ENCODE peak calls at places on chromosomes 13 and 19, in seven cellular contexts. C is H9, A is IMR-90, N is H1, R is mesendoderm, H is neuronal stem cell, V is trophoblast cell. U is an unnamed sample.

GRCh38 chr13:72313546-72313945 is 413.9 kb downstream of the MZT1 start:
- DNase-seq in R (no peak), V (peak; percentile 91), A (no peak), H (no peak), N (no peak), C (no peak), U (no peak)

GRCh38 chr19:58009666-58010301 is 7.2 kb upstream of the ZNF606 start:
- DNase-seq in V (peak; percentile 69), A (peak; percentile 63), C (peak; percentile 88), R (peak; percentile 93), H (peak; percentile 29), N (peak; percentile 69), U (no peak)

GRCh38 chr13:109622006-109622405 is 164.4 kb downstream of the IRS2 start:
- DNase-seq in C (no peak), A (no peak), V (no peak), H (no peak), N (no peak), R (no peak), U (no peak)

GRCh38 chr19:42512743-42513304 is 15.5 kb downstream of the CEACAM1 start:
- DNase-seq in A (no peak), N (no peak), H (no peak), C (peak; percentile 43), V (no peak), R (peak; percentile 76), U (no peak)

GRCh38 chr13:25819856-25820530 is 231.8 kb downstream of the SHISA2 start:
- DNase-seq in N (no peak), R (peak; percentile 52), V (no peak), C (no peak), H (no peak), A (no peak), U (no peak)

GRCh38 chr13:87810920-87811344 is 139.8 kb downstream of the SLITRK5 start:
- DNase-seq in H (no peak), A (no peak), N (no peak), C (no peak), V (no peak), R (no peak), U (no peak)

GRCh38 chr13:111903143-111903542 is 163.8 kb upstream of the SOX1 start:
- DNase-seq in V (peak; percentile 62), R (peak; percentile 27), H (no peak), N (no peak), C (peak; percentile 10), A (no peak), U (peak; percentile 14)

GRCh38 chr13:105965910-105966309 is 569.6 kb downstream of the EFNB2 start:
- DNase-seq in V (no peak), N (no peak), R (no peak), C (no peak), H (no peak), A (no peak), U (no peak)

GRCh38 chr13:98877466-98877865 is 100.4 kb downstream of the DOCK9 start:
- DNase-seq in A (no peak), C (no peak), R (no peak), V (no peak), N (no peak), H (no peak), U (no peak)

DNA sequence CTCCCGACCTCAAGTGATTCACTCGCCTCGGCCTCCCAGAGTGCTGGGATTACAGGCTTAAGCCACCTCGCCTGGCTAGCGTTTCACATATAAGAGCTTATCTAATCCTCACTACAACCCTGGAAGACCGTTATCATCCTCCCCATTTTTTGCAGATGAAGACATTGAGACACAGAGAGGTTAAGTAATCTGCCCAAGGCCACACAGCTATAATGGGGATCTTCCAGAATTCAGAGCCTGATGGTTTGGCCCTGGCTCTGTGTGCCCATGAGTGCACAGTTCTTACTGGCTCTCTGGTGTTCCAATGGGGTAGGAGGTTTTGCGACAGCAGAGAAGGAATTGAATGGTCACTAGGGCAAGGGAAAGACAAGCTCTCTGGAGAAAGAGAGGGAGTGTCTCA is 16.8 kb upstream of the KCTD15 start:
- DNase-seq in C (no peak), R (no peak), A (no peak), N (no peak), H (no peak), V (no peak), U (no peak)
- H2BK120ac ChIP-seq in C (no peak overlapping the region), R (no peak overlapping the region), A (no peak overlapping the region), N (no peak overlapping the region), H (no peak overlapping the region), V (no peak overlapping the region), U (no peak overlapping the region)

DNA sequence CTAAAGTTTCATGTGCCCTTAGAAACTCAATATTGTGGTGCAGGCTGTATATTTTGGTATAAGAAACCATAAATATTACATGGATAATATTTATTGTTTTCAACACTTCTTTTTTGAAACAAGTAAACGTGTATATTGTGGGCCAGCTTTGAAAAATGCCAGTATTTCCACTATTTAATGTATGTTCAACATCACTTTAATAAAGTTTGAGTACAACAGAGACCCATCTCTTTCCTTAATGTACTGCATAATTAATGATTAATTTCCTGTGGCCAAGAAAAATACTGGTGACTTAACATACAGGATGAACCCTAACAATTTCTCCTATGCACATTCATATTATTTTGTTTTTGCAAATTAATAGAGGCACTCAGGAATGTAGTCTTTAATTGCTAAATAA is 2891.5 kb downstream of the PCDH9 start:
- DNase-seq in A (no peak), N (no peak), R (no peak), V (no peak), C (no peak), H (no peak), U (no peak)
- H2BK120ac ChIP-seq in A (no peak overlapping the region), N (no peak overlapping the region), R (no peak overlapping the region), V (no peak overlapping the region), C (no peak overlapping the region), H (no peak overlapping the region), U (no peak overlapping the region)

DNA sequence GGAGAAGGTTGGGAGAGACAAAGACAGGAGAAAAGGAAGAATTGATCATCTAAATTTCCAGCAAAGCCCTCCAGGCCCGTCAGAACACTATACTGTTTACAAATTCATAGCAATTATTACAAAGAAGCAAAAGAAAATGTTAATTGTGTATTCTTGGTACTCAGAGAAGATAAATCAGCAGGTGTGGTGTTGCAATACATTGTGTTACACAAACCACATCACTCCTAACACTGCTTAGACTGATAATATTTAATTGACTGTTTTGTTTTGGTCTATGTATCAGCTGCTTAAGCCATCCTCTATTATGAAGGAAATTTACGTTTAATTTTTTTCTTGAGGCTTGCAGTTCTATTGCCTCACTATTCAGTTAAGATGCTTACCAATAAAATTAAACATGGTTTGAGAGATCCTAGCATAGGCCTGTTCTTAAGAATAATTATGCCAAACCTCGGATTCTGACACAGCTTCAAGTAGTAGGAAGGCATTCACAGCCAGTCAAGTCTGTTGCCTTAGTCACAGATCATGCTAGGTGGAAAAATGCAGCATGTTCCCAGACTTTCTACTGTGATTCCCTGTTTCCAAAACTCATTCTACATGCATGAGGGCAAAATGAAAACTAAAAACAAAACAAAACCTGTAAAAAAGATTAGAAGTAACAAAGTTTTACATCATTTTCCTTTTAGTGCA is 129.2 kb downstream of the TBC1D4 start:
- DNase-seq in R (no peak), V (no peak), H (no peak), C (no peak), A (peak; percentile 24), N (no peak), U (no peak)
- H2BK120ac ChIP-seq in R (no peak overlapping the region), V (no peak overlapping the region), H (no peak overlapping the region), C (no peak overlapping the region), A (no peak overlapping the region), N (no peak overlapping the region), U (no peak overlapping the region)

DNA sequence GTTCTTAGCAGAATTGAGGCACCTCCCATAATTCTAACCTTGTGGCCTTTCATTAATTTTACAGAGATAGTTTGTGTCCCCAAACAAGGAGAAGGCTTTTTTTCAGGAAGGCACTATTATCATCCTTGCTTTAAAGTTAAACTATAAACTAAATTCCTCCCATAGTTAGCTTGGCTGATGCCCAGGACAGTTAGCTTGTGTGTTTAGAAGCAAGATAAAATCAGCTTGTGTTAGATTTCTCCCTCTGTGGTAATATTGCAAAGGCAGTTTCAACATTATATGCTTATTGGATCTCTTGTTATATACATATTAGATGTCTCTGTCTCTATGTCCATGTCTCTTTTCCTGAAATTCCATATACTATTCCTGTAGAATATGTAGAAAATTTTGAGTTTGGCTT is 342.7 kb downstream of the TBC1D4 start:
- DNase-seq in R (no peak), N (no peak), C (no peak), V (no peak), A (peak; percentile 26), H (no peak), U (peak; percentile 19)
- H2BK120ac ChIP-seq in R (no peak overlapping the region), N (no peak overlapping the region), C (no peak overlapping the region), V (no peak overlapping the region), A (no peak overlapping the region), H (no peak overlapping the region), U (no peak overlapping the region)

GRCh38 chr19:10209305-10209704 is 14.6 kb upstream of the DNMT1 start:
- DNase-seq in V (no peak), N (no peak), R (no peak), H (no peak), C (no peak), A (peak; percentile 87), U (peak; percentile 35)
- H2BK120ac ChIP-seq in V (no peak overlapping the region), N (no peak overlapping the region), R (no peak overlapping the region), H (no peak overlapping the region), C (no peak overlapping the region), A (peak overlapping the region; percentile 13), U (no peak overlapping the region)

GRCh38 chr13:53098455-53098854 is 69.8 kb downstream of the OLFM4 start:
- DNase-seq in N (no peak), A (no peak), C (no peak), V (no peak), R (peak; percentile 65), H (no peak), U (no peak)

GRCh38 chr13:53100394-53101063 is 71.9 kb downstream of the OLFM4 start:
- DNase-seq in V (no peak), C (no peak), A (no peak), H (no peak), N (no peak), R (no peak), U (no peak)

GRCh38 chr13:53105477-53105876 is 76.9 kb downstream of the OLFM4 start:
- DNase-seq in V (peak; percentile 5), C (no peak), A (no peak), H (no peak), R (no peak), N (no peak), U (no peak)

GRCh38 chr13:53104120-53104519 is 75.5 kb downstream of the OLFM4 start:
- DNase-seq in C (no peak), N (no peak), A (no peak), R (no peak), H (no peak), V (peak; percentile 19), U (no peak)

DNA sequence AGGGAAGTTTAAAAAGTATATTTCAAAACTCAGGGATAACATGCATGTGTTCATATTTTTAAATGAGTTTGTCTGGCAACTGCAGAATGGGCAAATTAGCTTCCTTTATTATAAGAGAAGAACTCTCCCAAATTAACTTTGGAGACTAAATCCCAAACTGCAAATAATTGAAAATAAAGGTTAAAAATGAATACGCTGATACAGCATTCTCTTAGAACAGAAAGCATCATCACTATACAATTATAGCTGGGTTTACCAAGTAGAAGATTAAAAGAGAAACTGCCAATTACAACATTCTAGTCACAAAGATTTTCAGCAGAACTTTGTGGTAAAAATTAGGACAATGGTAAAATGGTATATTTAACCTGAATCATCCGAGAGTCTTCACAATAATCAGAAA is 73.3 kb downstream of the OLFM4 start:
- DNase-seq in H (no peak), A (no peak), N (no peak), V (no peak), C (no peak), R (no peak), U (no peak)
- H2BK120ac ChIP-seq in H (no peak overlapping the region), A (no peak overlapping the region), N (no peak overlapping the region), V (no peak overlapping the region), C (no peak overlapping the region), R (no peak overlapping the region), U (no peak overlapping the region)